ENCODE peak calls at places on chromosomes 16 and 17, in four cellular contexts. N, P, H and R are unnamed samples.

GRCh38 chr17:1649844-1650409 is at the start of gene RILP:
- DNase-seq in P (peak), H (peak), N (peak), R (no peak)

GRCh38 chr17:74239169-74239568 is 25.8 kb downstream of the TTYH2 start:
- DNase-seq in N (peak), H (peak), P (peak), R (no peak)

GRCh38 chr16:28845173-28846079 is 722 bp downstream of the TUFM start:
- DNase-seq in P (peak), N (no peak), H (peak), R (no peak)

GRCh38 chr16:87366288-87366687 is 17.3 kb downstream of the FBXO31 start:
- DNase-seq in P (no peak), N (no peak), H (no peak), R (no peak)

GRCh38 chr16:71628810-71629209 is 2.8 kb downstream of the MARVELD3 start:
- DNase-seq in H (peak), P (peak), N (no peak), R (no peak)

GRCh38 chr17:6507535-6507934 is 48.8 kb downstream of the PITPNM3 start:
- DNase-seq in H (peak), N (peak), P (no peak), R (no peak)

GRCh38 chr16:57892447-57893096 is 78.4 kb downstream of the CNGB1 start:
- DNase-seq in H (peak), P (no peak), N (no peak), R (no peak)

GRCh38 chr17:77959926-77960521 is 1.5 kb downstream of the TNRC6C start:
- DNase-seq in P (peak), N (no peak), H (peak), R (no peak)

GRCh38 chr17:31392002-31392855 is 754 bp downstream of the RAB11FIP4 start:
- DNase-seq in N (no peak), P (no peak), H (no peak), R (no peak)

GRCh38 chr16:12573300-12573699 is 230.4 kb downstream of the CPPED1 start:
- DNase-seq in N (peak), P (no peak), H (no peak), R (no peak)

GRCh38 chr16:30571444-30572322 is at the start of gene ZNF688:
- DNase-seq in P (peak), H (peak), N (peak), R (peak)

GRCh38 chr17:74773871-74774286 is 2.3 kb downstream of the NAT9 start:
- DNase-seq in H (peak), P (no peak), N (no peak), R (no peak)

GRCh38 chr16:88353691-88354090 is 29.1 kb upstream of the ZNF469 start:
- DNase-seq in N (peak), P (no peak), H (no peak), R (no peak)

GRCh38 chr16:56643080-56643778 is 4.8 kb downstream of the MT1A start:
- DNase-seq in N (peak), H (peak), P (peak), R (peak)

GRCh38 chr17:77420804-77421634 is 280.2 kb downstream of the SEC14L1 start:
- DNase-seq in P (peak), N (peak), H (peak), R (peak)

GRCh38 chr17:19292377-19292711 is 55.2 kb downstream of the EPN2 start:
- DNase-seq in P (no peak), H (no peak), N (no peak), R (no peak)

GRCh38 chr16:74698220-74698619 is 2.4 kb downstream of the MLKL start:
- DNase-seq in H (no peak), N (no peak), P (no peak), R (no peak)

GRCh38 chr16:6493555-6493954 is 839.1 kb upstream of the RBFOX1 start:
- DNase-seq in P (no peak), N (no peak), H (no peak), R (no peak)

GRCh38 chr16:51461255-51461654 is 310.2 kb upstream of the SALL1 start:
- DNase-seq in H (no peak), P (no peak), N (no peak), R (no peak)

GRCh38 chr16:70433456-70434103 is 5.3 kb downstream of the ST3GAL2 start:
- DNase-seq in P (no peak), N (peak), H (peak), R (no peak)

GRCh38 chr16:65005696-65006095 is 116.2 kb downstream of the CDH11 start:
- DNase-seq in N (no peak), H (no peak), P (no peak), R (no peak)

GRCh38 chr17:65537845-65538678 is 23.4 kb downstream of the AXIN2 start:
- DNase-seq in P (no peak), H (no peak), N (no peak), R (peak)

GRCh38 chr16:70395345-70395901 is 43.5 kb downstream of the ST3GAL2 start:
- DNase-seq in N (no peak), H (peak), P (peak), R (peak)

GRCh38 chr17:8137645-8138342 is 13.9 kb upstream of the HES7 start:
- DNase-seq in N (peak), H (no peak), P (peak), R (no peak)

GRCh38 chr16:78461087-78461486 is 361.6 kb downstream of the WWOX start:
- DNase-seq in P (no peak), H (no peak), N (no peak), R (no peak)